ENCODE peak calls at places on chromosomes 6 and 20, in six cellular contexts. One of them, this sample, is unnamed.

GRCh38 chr6:34792605-34793500 is 970 bp downstream of the BLTP3A start:
- DNase-seq in Peyer's patch: peak; percentile 22
- DNase-seq in sigmoid colon: peak; percentile 67
- DNase-seq in heart left ventricle: peak; percentile 40
- DNase-seq in left lung: peak; percentile 43
- DNase-seq in brain microvascular endothelial cell: peak; percentile 28
- DNase-seq in this sample: peak; percentile 52

GRCh38 chr20:22905667-22906066 is 129.4 kb upstream of the SSTR4 start:
- DNase-seq in left lung: no peak
- DNase-seq in heart left ventricle: peak; percentile 39
- DNase-seq in sigmoid colon: peak; percentile 60
- DNase-seq in Peyer's patch: no peak
- DNase-seq in brain microvascular endothelial cell: no peak
- DNase-seq in this sample: no peak

GRCh38 chr6:44059359-44060342 is 67.6 kb downstream of the MRPL14 start:
- DNase-seq in Peyer's patch: no peak
- DNase-seq in heart left ventricle: peak; percentile 84
- DNase-seq in left lung: no peak
- DNase-seq in brain microvascular endothelial cell: no peak
- DNase-seq in sigmoid colon: no peak
- DNase-seq in this sample: peak; percentile 94

GRCh38 chr6:135586844-135587243 is 89.3 kb upstream of the AHI1 start:
- DNase-seq in sigmoid colon: no peak
- DNase-seq in Peyer's patch: no peak
- DNase-seq in heart left ventricle: no peak
- DNase-seq in left lung: peak; percentile 49
- DNase-seq in brain microvascular endothelial cell: peak; percentile 55
- DNase-seq in this sample: no peak

GRCh38 chr6:11714116-11714797 is 64.3 kb downstream of the ADTRP start:
- DNase-seq in sigmoid colon: no peak
- DNase-seq in left lung: no peak
- DNase-seq in Peyer's patch: peak; percentile 42
- DNase-seq in brain microvascular endothelial cell: no peak
- DNase-seq in heart left ventricle: no peak
- DNase-seq in this sample: no peak

GRCh38 chr20:2536562-2536986 is at the start of gene TMC2:
- DNase-seq in brain microvascular endothelial cell: no peak
- DNase-seq in heart left ventricle: no peak
- DNase-seq in left lung: no peak
- DNase-seq in Peyer's patch: no peak
- DNase-seq in sigmoid colon: no peak
- DNase-seq in this sample: no peak

GRCh38 chr6:142693446-142693845 is 251.5 kb downstream of the HIVEP2 start:
- DNase-seq in sigmoid colon: no peak
- DNase-seq in Peyer's patch: no peak
- DNase-seq in left lung: no peak
- DNase-seq in brain microvascular endothelial cell: peak; percentile 78
- DNase-seq in heart left ventricle: no peak
- DNase-seq in this sample: peak; percentile 37

GRCh38 chr6:149492798-149493165 is 8.0 kb upstream of the ZC3H12D start:
- DNase-seq in left lung: no peak
- DNase-seq in heart left ventricle: no peak
- DNase-seq in brain microvascular endothelial cell: no peak
- DNase-seq in Peyer's patch: no peak
- DNase-seq in sigmoid colon: no peak
- DNase-seq in this sample: no peak

GRCh38 chr20:43893930-43894329 is 20.7 kb upstream of the TOX2 start:
- DNase-seq in heart left ventricle: no peak
- DNase-seq in sigmoid colon: no peak
- DNase-seq in brain microvascular endothelial cell: no peak
- DNase-seq in Peyer's patch: no peak
- DNase-seq in left lung: no peak
- DNase-seq in this sample: peak; percentile 68

GRCh38 chr6:131062245-131063027 is 609 bp downstream of the EPB41L2 start:
- DNase-seq in Peyer's patch: no peak
- DNase-seq in heart left ventricle: no peak
- DNase-seq in brain microvascular endothelial cell: no peak
- DNase-seq in sigmoid colon: peak; percentile 67
- DNase-seq in left lung: peak; percentile 37
- DNase-seq in this sample: no peak

GRCh38 chr6:139888691-139889122 is 514.3 kb upstream of the CITED2 start:
- DNase-seq in left lung: no peak
- DNase-seq in brain microvascular endothelial cell: no peak
- DNase-seq in sigmoid colon: no peak
- DNase-seq in heart left ventricle: no peak
- DNase-seq in Peyer's patch: no peak
- DNase-seq in this sample: no peak

GRCh38 chr6:22042713-22043112 is 254.1 kb downstream of the PRL start:
- DNase-seq in heart left ventricle: no peak
- DNase-seq in sigmoid colon: no peak
- DNase-seq in Peyer's patch: no peak
- DNase-seq in brain microvascular endothelial cell: no peak
- DNase-seq in left lung: no peak
- DNase-seq in this sample: no peak

GRCh38 chr6:11885159-11885558 is 106.6 kb upstream of the ADTRP start:
- DNase-seq in brain microvascular endothelial cell: no peak
- DNase-seq in Peyer's patch: no peak
- DNase-seq in sigmoid colon: no peak
- DNase-seq in left lung: no peak
- DNase-seq in heart left ventricle: no peak
- DNase-seq in this sample: no peak

GRCh38 chr6:13190391-13190790 is 137.9 kb downstream of the TBC1D7 start:
- DNase-seq in sigmoid colon: no peak
- DNase-seq in left lung: no peak
- DNase-seq in brain microvascular endothelial cell: no peak
- DNase-seq in heart left ventricle: no peak
- DNase-seq in Peyer's patch: no peak
- DNase-seq in this sample: no peak

GRCh38 chr6:163779727-163780284 is 365.3 kb downstream of the QKI start:
- DNase-seq in sigmoid colon: no peak
- DNase-seq in brain microvascular endothelial cell: no peak
- DNase-seq in heart left ventricle: no peak
- DNase-seq in Peyer's patch: no peak
- DNase-seq in left lung: no peak
- DNase-seq in this sample: no peak

GRCh38 chr6:91298543-91299145 is 711.8 kb upstream of the MAP3K7 start:
- DNase-seq in left lung: no peak
- DNase-seq in brain microvascular endothelial cell: no peak
- DNase-seq in heart left ventricle: no peak
- DNase-seq in Peyer's patch: no peak
- DNase-seq in sigmoid colon: no peak
- DNase-seq in this sample: no peak
- H3K27ac ChIP-seq in left lung: no peak overlapping the region
- H3K27ac ChIP-seq in brain microvascular endothelial cell: no peak overlapping the region
- H3K27ac ChIP-seq in heart left ventricle: no peak overlapping the region
- H3K27ac ChIP-seq in Peyer's patch: no peak overlapping the region
- H3K27ac ChIP-seq in sigmoid colon: no peak overlapping the region
- H3K27ac ChIP-seq in this sample: no peak overlapping the region

GRCh38 chr6:50087231-50087954 is 37.7 kb upstream of the DEFB112 start:
- DNase-seq in brain microvascular endothelial cell: peak; percentile 44
- DNase-seq in sigmoid colon: no peak
- DNase-seq in Peyer's patch: no peak
- DNase-seq in left lung: no peak
- DNase-seq in heart left ventricle: no peak
- DNase-seq in this sample: peak; percentile 26
- TF ChIP-seq CTCF in brain microvascular endothelial cell: peak; percentile 20
- TF ChIP-seq CTCF in sigmoid colon: no peak
- TF ChIP-seq CTCF in Peyer's patch: no peak
- TF ChIP-seq CTCF in left lung: no peak
- TF ChIP-seq CTCF in heart left ventricle: no peak
- TF ChIP-seq CTCF in this sample: peak; percentile 27

GRCh38 chr20:19929749-19930148 is 87.4 kb upstream of the NAA20 start:
- DNase-seq in brain microvascular endothelial cell: no peak
- DNase-seq in Peyer's patch: no peak
- DNase-seq in sigmoid colon: no peak
- DNase-seq in left lung: no peak
- DNase-seq in heart left ventricle: no peak
- DNase-seq in this sample: no peak

GRCh38 chr20:19928379-19929360 is 88.5 kb upstream of the NAA20 start:
- DNase-seq in sigmoid colon: no peak
- DNase-seq in left lung: peak; percentile 82
- DNase-seq in Peyer's patch: no peak
- DNase-seq in heart left ventricle: no peak
- DNase-seq in brain microvascular endothelial cell: no peak
- DNase-seq in this sample: peak; percentile 97

GRCh38 chr20:19934792-19935491 is 82.2 kb upstream of the NAA20 start:
- DNase-seq in left lung: peak; percentile 74
- DNase-seq in Peyer's patch: peak; percentile 44
- DNase-seq in sigmoid colon: peak; percentile 79
- DNase-seq in brain microvascular endothelial cell: no peak
- DNase-seq in heart left ventricle: peak; percentile 73
- DNase-seq in this sample: peak; percentile 88

GRCh38 chr20:19930461-19930860 is 86.7 kb upstream of the NAA20 start:
- DNase-seq in heart left ventricle: no peak
- DNase-seq in sigmoid colon: no peak
- DNase-seq in Peyer's patch: no peak
- DNase-seq in left lung: no peak
- DNase-seq in brain microvascular endothelial cell: no peak
- DNase-seq in this sample: no peak

DNA sequence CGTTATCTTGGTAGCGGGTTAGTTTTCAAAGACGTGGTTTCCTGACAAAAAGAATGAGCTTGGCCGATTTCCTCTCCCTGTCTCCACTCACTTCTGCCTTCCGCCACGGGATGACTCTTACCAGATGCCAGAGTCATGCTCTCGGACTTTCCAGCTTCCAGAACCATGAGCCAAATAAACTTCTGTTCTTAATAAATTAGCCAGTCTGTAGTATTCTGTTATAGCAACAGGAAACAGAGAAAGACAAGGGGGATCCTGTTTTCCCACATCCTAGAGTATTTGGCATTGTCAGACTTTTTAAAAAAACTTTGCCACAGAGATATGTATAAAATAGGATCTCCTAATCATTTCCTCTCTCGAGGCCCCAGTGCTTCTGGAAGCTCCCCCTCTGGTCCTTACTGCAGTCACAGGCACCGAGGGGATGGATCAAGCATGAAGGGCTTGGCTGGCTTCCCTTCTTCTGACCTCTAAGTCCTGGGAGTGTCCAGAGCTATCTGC is 84.9 kb upstream of the NAA20 start:
- DNase-seq in Peyer's patch: no peak
- DNase-seq in brain microvascular endothelial cell: peak; percentile 67
- DNase-seq in left lung: no peak
- DNase-seq in heart left ventricle: peak; percentile 72
- DNase-seq in sigmoid colon: peak; percentile 84
- DNase-seq in this sample: peak; percentile 64
- H3K27ac ChIP-seq in Peyer's patch: peak overlapping the region; percentile 9
- H3K27ac ChIP-seq in brain microvascular endothelial cell: peak overlapping the region; percentile 1
- H3K27ac ChIP-seq in left lung: peak overlapping the region; percentile 40
- H3K27ac ChIP-seq in heart left ventricle: peak overlapping the region; percentile 75
- H3K27ac ChIP-seq in sigmoid colon: peak overlapping the region; percentile 68
- H3K27ac ChIP-seq in this sample: peak overlapping the region; percentile 15

DNA sequence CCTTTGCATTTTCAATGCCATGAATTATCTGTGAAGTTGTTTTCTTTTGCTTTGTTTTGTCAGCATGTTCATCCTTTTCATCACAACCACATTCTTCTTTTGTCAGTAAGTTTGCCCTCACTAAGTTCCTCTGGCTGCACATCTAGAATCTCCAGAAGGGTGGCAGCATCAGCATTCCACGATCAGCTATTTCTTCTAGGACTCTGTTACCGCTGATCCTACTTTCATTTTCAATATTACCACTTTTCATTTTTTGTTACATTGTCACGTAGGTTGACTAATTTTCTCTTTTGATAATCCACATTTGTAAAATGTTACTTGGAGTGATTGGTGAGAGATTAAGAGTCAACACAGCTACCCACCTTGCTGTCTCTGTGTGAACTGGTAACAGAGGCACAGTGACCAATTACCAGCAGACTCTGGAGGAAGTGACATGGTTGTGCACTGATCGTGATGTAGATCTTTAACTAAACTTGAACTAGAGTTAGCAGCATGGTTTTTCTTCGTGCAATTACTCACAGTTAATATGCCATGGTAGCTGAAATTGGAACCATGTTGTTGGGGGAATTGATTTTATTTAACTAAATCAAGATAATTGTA is 307.9 kb upstream of the SLC35B3 start:
- DNase-seq in left lung: no peak
- DNase-seq in brain microvascular endothelial cell: no peak
- DNase-seq in heart left ventricle: no peak
- DNase-seq in sigmoid colon: no peak
- DNase-seq in Peyer's patch: no peak
- DNase-seq in this sample: peak; percentile 23
- TF ChIP-seq CTCF in left lung: no peak
- TF ChIP-seq CTCF in brain microvascular endothelial cell: no peak
- TF ChIP-seq CTCF in heart left ventricle: no peak
- TF ChIP-seq CTCF in sigmoid colon: no peak
- TF ChIP-seq CTCF in Peyer's patch: peak; percentile 21
- TF ChIP-seq CTCF in this sample: no peak

DNA sequence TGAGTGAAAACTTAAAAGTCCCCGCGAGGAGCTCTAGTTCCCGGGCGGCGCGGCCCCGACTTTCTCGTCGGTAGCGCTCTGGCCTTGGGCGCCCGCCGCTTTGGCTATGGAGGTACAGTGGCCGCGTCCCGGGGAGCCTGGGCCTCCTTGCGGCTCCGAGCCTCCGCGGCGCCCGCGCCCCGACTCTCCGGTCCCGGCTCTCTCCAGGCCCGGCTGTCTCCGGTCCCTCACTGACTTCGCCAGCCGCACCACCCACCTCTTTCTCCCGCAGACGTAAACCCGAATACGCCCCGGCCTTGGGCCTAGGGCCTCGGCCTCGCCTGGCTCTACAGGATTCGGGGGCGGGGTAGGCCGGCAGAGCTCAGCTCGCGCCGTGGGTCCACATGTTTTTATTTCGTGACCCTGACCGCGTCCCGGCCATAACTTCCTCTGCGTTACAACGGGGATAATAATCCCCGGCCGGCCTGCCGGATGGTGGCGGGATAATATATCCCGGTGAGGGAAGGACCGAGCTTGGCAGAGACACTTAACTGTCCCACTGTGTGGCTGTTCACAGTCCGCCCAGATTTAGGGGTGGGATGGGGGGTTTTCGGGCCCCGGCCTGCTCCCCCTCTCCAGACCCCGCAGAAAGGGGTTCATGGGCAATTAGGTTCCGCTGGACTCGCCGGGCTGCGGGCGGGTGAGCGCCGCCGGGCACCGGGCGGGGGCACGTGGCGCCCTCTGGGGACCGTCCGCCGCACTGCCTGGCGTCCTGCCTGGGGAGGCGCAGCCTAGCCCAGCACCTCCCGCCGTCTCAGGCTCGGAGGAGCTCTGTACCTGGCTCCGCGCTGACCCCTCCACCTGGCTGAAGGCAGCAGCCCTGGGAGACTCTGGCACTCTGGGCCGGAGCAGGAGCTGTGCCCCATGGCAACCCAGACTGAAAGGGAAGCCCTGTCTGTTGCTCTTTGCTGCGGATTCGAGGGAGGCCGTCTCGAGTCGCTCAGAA is 10.1 kb upstream of the TBX18 start:
- DNase-seq in brain microvascular endothelial cell: peak; percentile 62
- DNase-seq in left lung: no peak
- DNase-seq in heart left ventricle: peak; percentile 47
- DNase-seq in Peyer's patch: no peak
- DNase-seq in sigmoid colon: no peak
- DNase-seq in this sample: peak; percentile 47
- H3K27ac ChIP-seq in brain microvascular endothelial cell: peak overlapping the region; percentile 81
- H3K27ac ChIP-seq in left lung: no peak overlapping the region
- H3K27ac ChIP-seq in heart left ventricle: peak overlapping the region; percentile 47
- H3K27ac ChIP-seq in Peyer's patch: no peak overlapping the region
- H3K27ac ChIP-seq in sigmoid colon: no peak overlapping the region
- H3K27ac ChIP-seq in this sample: no peak overlapping the region

This sample was measured in mammary epithelial cell.